ENCODE peak calls at places on chromosome 2, in seven cellular contexts. N is PC-3, G is HCT116, O is hepatocyte, K is OCI-LY7, B is SK-N-SH, L is PC-9. H is an unnamed sample. For H3K9me2 and H3K9me3, the result is how much of the 10 kb centered on the place peaks cover.

GRCh38 chr2:11681722-11682589 is 12.0 kb upstream of the NTSR2 start:
- DNase-seq in O (peak), K (peak), B (peak), L (no peak), G (peak), N (peak), H (peak)

GRCh38 chr2:33383838-33384237 is 92.6 kb upstream of the RASGRP3 start:
- DNase-seq in K (no peak), N (no peak), G (no peak), L (no peak), B (no peak), O (no peak), H (peak)

GRCh38 chr2:138176862-138177439 is 212.7 kb downstream of the HNMT start:
- DNase-seq in O (no peak), G (no peak), K (no peak), L (no peak), B (no peak), N (no peak), H (no peak)

GRCh38 chr2:46010925-46011490 is 286.2 kb upstream of the EPAS1 start:
- DNase-seq in L (peak), O (peak), K (peak), N (peak), G (peak), B (peak), H (peak)

GRCh38 chr2:51220606-51221005 is 188.7 kb upstream of the NRXN1 start:
- DNase-seq in G (no peak), L (no peak), O (no peak), N (no peak), B (no peak), K (no peak), H (no peak)

GRCh38 chr2:236887519-236887918 is 198.2 kb upstream of the COPS8 start:
- DNase-seq in L (no peak), K (no peak), B (no peak), G (no peak), O (peak), N (no peak), H (no peak)

GRCh38 chr2:223674998-223675609 is 72.9 kb upstream of the SCG2 start:
- DNase-seq in O (peak), K (peak), G (peak), N (peak), L (peak), B (peak), H (no peak)

GRCh38 chr2:24231461-24231881 is 56.6 kb downstream of the FAM228A start:
- DNase-seq in N (peak), O (no peak), B (no peak), L (no peak), G (no peak), K (no peak), H (no peak)

GRCh38 chr2:46695283-46695682 is 215.9 kb downstream of the TMEM247 start:
- DNase-seq in O (no peak), G (no peak), K (no peak), N (peak), B (no peak), L (peak), H (no peak)

GRCh38 chr2:219274392-219274921 is 4.7 kb upstream of the DNAJB2 start:
- DNase-seq in B (no peak), G (peak), O (peak), N (peak), L (peak), K (no peak), H (no peak)

GRCh38 chr2:237383991-237384671 is 29.8 kb downstream of the COL6A3 start:
- DNase-seq in O (peak), K (no peak), B (no peak), G (no peak), N (no peak), L (no peak), H (no peak)

GRCh38 chr2:185012643-185013042 is 414.3 kb downstream of the ZNF804A start:
- DNase-seq in L (no peak), N (no peak), B (no peak), K (peak), G (peak), O (no peak), H (no peak)

GRCh38 chr2:58798787-58799186 is 557.7 kb upstream of the FANCL start:
- DNase-seq in L (no peak), N (no peak), B (no peak), G (no peak), K (no peak), O (no peak), H (no peak)

GRCh38 chr2:170817247-170817998 is 736 bp downstream of the GAD1 start:
- DNase-seq in N (peak), B (peak), L (no peak), G (no peak), O (no peak), K (no peak), H (no peak)

GRCh38 chr2:47601518-47602015 is 181.4 kb upstream of the MSH6 start:
- DNase-seq in L (no peak), K (no peak), O (no peak), B (no peak), G (no peak), N (no peak), H (no peak)

GRCh38 chr2:15943914-15944313 is 3.6 kb downstream of the MYCN start:
- DNase-seq in K (no peak), B (peak), N (no peak), O (peak), L (no peak), G (no peak), H (no peak)

GRCh38 chr2:46119453-46119852 is 177.8 kb upstream of the EPAS1 start:
- DNase-seq in L (no peak), B (peak), N (no peak), O (no peak), K (no peak), G (no peak), H (no peak)

GRCh38 chr2:157172866-157173578 is 84.5 kb upstream of the GALNT5 start:
- DNase-seq in L (no peak), O (no peak), B (no peak), G (no peak), K (no peak), N (no peak), H (no peak)

GRCh38 chr2:28709101-28709500 is 42.5 kb upstream of the PPP1CB start:
- DNase-seq in G (no peak), B (no peak), L (peak), N (no peak), K (no peak), O (peak), H (no peak)

GRCh38 chr2:3201296-3201695 is 176.3 kb downstream of the EIPR1 start:
- DNase-seq in B (no peak), G (no peak), K (no peak), N (no peak), L (no peak), O (no peak), H (no peak)

GRCh38 chr2:144370937-144371584 is 148.9 kb downstream of the ZEB2 start:
- DNase-seq in K (no peak), O (no peak), G (no peak), N (no peak), L (peak), B (no peak), H (peak)

GRCh38 chr2:71944183-71944550 is 203.5 kb downstream of the CYP26B1 start:
- DNase-seq in O (no peak), G (no peak), B (no peak), L (no peak), N (no peak), K (no peak), H (no peak)

GRCh38 chr2:715847-716573 is 38.8 kb upstream of the TMEM18 start:
- DNase-seq in B (peak), O (no peak), G (peak), L (no peak), K (no peak), N (peak), H (no peak)

GRCh38 chr2:233098615-233099014 is 38.5 kb downstream of the INPP5D start:
- DNase-seq in L (peak), B (peak), O (no peak), G (peak), K (no peak), N (peak), H (no peak)
- TF ChIP-seq CTCF in L (peak), B (peak), O (peak), G (peak), K (peak), N (peak), H (no peak)

GRCh38 chr2:128640847-128641360 is 322.2 kb upstream of the HS6ST1 start:
- DNase-seq in G (no peak), N (no peak), L (no peak), K (no peak), B (no peak), O (no peak), H (no peak)

GRCh38 chr2:128641421-128642095 is 322.9 kb upstream of the HS6ST1 start:
- DNase-seq in O (no peak), L (no peak), N (no peak), G (no peak), K (no peak), B (no peak), H (no peak)

GRCh38 chr2:128638741-128639477 is 320.2 kb upstream of the HS6ST1 start:
- DNase-seq in L (peak), O (no peak), K (no peak), N (no peak), B (peak), G (no peak), H (no peak)

GRCh38 chr2:128639693-128640092 is 321.0 kb upstream of the HS6ST1 start:
- DNase-seq in B (no peak), K (no peak), O (no peak), N (no peak), G (no peak), L (no peak), H (no peak)

GRCh38 chr2:128640166-128640846 is 321.6 kb upstream of the HS6ST1 start:
- DNase-seq in G (no peak), O (no peak), B (no peak), N (no peak), K (no peak), L (no peak), H (no peak)
- H3K9me2 ChIP-seq in G (under half), O (under half), B (under half), N (under half), K (under half), L (under half), H (under half)

GRCh38 chr2:118854507-118855300 is 7.3 kb upstream of the EN1 start:
- DNase-seq in N (no peak), O (no peak), L (no peak), K (no peak), G (no peak), B (peak), H (no peak)

GRCh38 chr2:118853647-118854367 is 6.4 kb upstream of the EN1 start:
- DNase-seq in L (no peak), N (no peak), G (no peak), B (peak), O (no peak), K (no peak), H (no peak)

GRCh38 chr2:118851650-118852049 is 4.2 kb upstream of the EN1 start:
- DNase-seq in G (no peak), N (no peak), L (no peak), O (no peak), B (no peak), K (no peak), H (no peak)

GRCh38 chr2:118852605-118853128 is 5.2 kb upstream of the EN1 start:
- DNase-seq in L (no peak), K (no peak), O (no peak), G (no peak), N (no peak), B (peak), H (no peak)

DNA sequence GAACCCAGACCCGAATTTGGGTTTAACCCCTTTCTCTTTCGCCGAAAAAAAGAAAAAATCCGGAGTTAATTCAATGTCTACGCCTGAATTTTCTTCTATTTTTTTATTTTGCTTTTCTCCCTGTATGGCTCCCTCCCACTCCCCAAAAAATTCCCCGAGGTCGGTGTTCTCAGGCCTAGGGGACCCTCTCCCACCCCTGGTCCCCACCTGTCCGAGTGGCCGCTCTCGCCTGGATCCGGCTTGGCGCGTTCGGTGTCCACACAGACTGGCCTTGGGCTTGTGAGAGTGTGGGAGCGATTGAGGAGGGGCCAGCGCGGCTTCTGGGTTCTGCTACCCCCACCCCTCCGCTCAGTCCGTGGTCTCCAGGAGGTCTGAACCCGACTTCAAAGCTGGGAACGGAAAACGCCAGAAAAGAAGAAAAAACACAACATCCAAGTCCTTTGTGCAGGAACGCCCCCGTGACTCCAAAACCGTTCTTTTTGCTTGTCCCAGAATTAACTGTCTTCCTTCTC is 5.7 kb upstream of the EN1 start:
- DNase-seq in L (no peak), O (no peak), N (no peak), G (no peak), B (no peak), K (no peak), H (no peak)
- H3K9me3 ChIP-seq in L (under half), O (under half), N (under half), G (under half), B (under half), K (under half), H (under half)

DNA sequence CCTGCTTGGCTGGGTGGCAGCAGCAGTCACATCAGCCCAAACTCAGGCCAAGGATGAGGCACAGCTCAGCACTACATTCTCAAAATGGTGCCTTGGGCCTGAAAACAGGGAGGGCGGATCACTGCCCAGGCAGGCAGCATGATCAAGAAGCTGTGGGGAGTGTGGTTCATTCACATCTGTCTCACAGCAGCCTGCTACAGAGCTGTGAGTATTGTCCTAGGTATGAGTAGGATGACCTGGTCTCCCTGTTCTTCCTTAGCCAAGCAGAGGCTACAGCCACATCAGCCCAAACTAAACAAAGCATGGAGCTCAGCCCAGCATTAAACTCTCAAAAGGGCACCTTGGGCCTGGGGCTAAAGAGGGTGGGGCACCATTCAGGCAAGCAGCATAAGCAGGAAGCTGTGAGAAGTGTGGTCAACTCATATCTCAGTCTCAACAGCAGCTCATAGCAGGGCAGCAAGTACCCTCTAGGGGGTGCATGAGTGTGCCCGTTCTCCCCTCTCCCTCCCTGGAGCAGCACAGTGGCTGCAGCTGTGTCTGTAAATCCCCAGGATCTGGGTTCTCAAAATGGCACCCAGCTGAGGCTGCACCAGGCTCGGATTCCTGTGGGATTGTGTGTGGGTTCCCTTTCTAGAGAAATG is 139.6 kb downstream of the TRABD2A start:
- DNase-seq in G (peak), L (no peak), B (peak), K (peak), N (peak), O (peak), H (peak)
- TF ChIP-seq CTCF in G (peak), L (no peak), B (peak), K (peak), N (peak), O (no peak), H (peak)

DNA sequence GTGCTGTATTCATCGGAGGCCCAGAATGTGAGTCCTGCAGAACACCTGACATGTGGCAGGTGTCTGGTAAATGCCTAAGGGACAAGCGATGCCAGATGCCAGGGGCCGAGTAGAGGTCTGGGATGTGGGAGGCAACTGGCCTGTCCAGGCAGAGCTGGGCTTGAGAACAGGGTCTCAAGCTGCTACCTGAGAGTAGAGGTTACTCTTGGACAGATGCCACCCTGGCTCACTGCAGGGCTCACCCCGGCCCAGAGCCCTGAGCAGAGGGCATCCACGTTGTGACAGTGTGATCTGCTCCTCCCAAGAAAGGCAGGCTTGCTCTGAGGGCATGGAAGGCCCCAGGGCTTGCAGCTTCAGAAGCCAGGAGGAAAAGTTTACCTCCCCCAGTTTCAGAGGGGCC is 692.0 kb upstream of the ID2 start:
- DNase-seq in O (no peak), N (no peak), B (no peak), G (no peak), L (no peak), K (no peak), H (no peak)
- H3K9me2 ChIP-seq in O (under half), N (under half), B (under half), G (under half), L (under half), K (under half), H (under half)

DNA sequence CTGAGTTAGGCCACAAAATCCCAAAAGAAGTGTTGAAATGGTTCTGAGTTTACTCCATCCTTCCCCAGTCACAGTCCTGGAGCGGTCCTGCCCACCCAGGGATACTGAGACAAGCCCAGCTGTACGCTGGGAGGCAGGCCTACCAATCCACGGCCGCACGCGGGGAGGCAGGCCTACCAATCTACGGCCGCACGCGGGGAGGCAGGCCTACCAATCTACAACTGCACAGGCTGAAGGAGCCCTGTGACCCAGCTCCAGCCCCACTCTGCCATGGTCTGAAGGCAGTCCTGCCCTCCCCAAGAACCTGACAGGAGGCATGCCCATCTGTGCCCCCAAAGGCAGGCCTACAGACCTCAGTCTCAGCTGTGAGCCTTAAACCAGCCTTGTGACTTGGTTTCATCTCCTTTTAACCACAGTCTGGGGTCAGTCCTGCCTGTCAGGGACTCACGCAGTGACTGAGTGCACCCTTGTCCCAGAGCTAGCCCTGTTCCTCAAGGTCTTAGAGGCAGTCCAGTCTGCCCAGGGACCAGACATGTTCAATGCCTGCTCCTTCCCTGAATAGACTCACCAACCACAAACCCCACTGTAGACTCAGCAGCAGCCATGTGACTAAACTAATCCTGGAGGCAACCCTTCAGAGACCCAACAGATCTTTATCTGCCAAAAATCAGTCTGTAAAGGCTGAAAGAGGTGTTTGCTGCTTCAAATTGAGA is 36.8 kb downstream of the GPC1 start:
- DNase-seq in G (no peak), O (no peak), N (no peak), B (no peak), L (no peak), K (no peak), H (no peak)
- H3K9me3 ChIP-seq in G (under half), O (under half), N (under half), B (under half), L (under half), K (under half), H (under half)

GRCh38 chr2:74081030-74081429 is 66.7 kb downstream of the BOLA3 start:
- DNase-seq in B (no peak), K (no peak), O (no peak), N (no peak), L (no peak), G (no peak), H (no peak)

GRCh38 chr2:74079522-74080341 is 68.0 kb downstream of the BOLA3 start:
- DNase-seq in G (no peak), B (no peak), K (peak), O (no peak), L (no peak), N (no peak), H (no peak)

GRCh38 chr2:74077636-74078035 is 70.1 kb downstream of the BOLA3 start:
- DNase-seq in K (no peak), B (no peak), O (no peak), N (no peak), G (no peak), L (no peak), H (no peak)

GRCh38 chr2:74078467-74078866 is 69.2 kb downstream of the BOLA3 start:
- DNase-seq in G (no peak), L (no peak), B (no peak), K (no peak), O (no peak), N (no peak), H (no peak)

DNA sequence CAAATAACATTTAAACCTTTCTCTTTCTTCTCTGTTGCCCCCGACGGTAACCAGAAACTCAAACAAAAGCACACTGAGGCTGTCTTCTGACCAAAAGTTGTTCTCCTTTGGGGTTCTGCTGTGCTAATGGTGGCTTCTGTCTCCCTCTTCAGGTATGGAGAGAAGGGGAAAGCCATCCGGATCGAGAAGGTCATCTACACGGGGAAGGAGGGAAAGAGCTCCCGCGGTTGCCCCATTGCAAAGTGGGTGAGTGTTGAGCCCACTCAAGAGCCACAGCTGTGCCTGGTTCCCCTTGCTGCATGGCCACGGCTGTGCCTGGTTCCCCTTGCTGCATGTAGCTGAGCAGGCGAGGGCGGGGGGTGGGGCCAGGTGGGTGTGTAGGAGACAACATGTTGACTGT is 67.4 kb downstream of the BOLA3 start:
- DNase-seq in L (no peak), O (no peak), K (peak), N (no peak), B (no peak), G (no peak), H (no peak)
- TF ChIP-seq CTCF in L (no peak), O (no peak), K (peak), N (peak), B (no peak), G (no peak), H (peak)

DNA sequence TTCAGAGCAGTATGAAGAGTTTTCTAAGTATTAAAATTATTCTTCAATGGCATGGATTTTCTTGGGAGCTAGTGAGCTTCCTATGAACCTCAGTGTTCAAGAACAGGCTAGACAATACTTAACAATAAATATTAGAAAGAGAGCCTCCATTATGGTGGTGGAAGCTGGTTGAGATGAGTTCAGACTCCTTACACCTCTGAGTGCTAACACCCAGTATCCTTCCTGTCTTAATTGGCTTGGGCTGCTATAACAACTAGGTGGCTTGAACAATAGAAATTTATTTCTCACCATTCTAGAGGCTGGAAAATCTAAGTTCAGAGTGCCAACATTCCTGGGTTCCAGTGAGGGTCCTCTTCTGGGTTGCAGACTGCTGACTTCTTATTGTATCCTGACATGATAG is 369.4 kb upstream of the HNRNPA3 start:
- DNase-seq in G (no peak), K (no peak), N (no peak), O (no peak), B (no peak), L (no peak), H (no peak)
- H3K9me2 ChIP-seq in G (under half), K (under half), N (under half), O (under half), B (under half), L (under half), H (under half)

GRCh38 chr2:135072125-135072997 is 20.3 kb downstream of the RAB3GAP1 start:
- DNase-seq in G (peak), N (no peak), L (no peak), O (no peak), B (no peak), K (peak), H (no peak)
- H3K9me3 ChIP-seq in G (under half), N (under half), L (under half), O (under half), B (under half), K (half or more), H (under half)

H was measured in MM.1S.